ENCODE peak calls at places on chromosomes 6 and 20, in ten cellular contexts. P is glutamatergic neuron; O is MCF 10A; A is astrocyte of the spinal cord; C is lower lobe of right lung; K is CD4-positive, alpha-beta T cell; T is fibroblast of mammary gland; F is left ventricle myocardium inferior; M is ascending aorta; W is RWPE1. V is an unnamed sample.

GRCh38 chr6:27145731-27146455 is 101.6 kb upstream of the PRSS16 start:
- DNase-seq in C (peak), O (peak), M (peak), K (peak), F (peak), T (peak), A (peak), W (peak), P (no peak), V (peak)

GRCh38 chr20:23362392-23363256 is 642 bp downstream of the GZF1 start:
- DNase-seq in M (peak), W (no peak), F (peak), A (peak), T (no peak), K (no peak), C (peak), O (peak), P (peak), V (no peak)

GRCh38 chr6:134410531-134410930 is 92.6 kb upstream of the SGK1 start:
- DNase-seq in T (no peak), M (no peak), A (no peak), F (no peak), P (no peak), C (no peak), O (no peak), K (no peak), W (no peak), V (no peak)

GRCh38 chr6:170224694-170225660 is 65.9 kb downstream of the DLL1 start:
- DNase-seq in K (no peak), O (peak), P (peak), A (peak), M (no peak), F (no peak), C (no peak), T (no peak), W (peak), V (no peak)

GRCh38 chr6:28586273-28586672 is 60.6 kb downstream of the GPX5 start:
- DNase-seq in M (no peak), W (peak), P (no peak), T (no peak), O (peak), F (no peak), A (no peak), K (no peak), C (no peak), V (no peak)

GRCh38 chr6:150296890-150297289 is 71.9 kb upstream of the IYD start:
- DNase-seq in A (no peak), P (no peak), M (no peak), K (no peak), C (no peak), T (no peak), O (no peak), W (no peak), F (no peak), V (no peak)

GRCh38 chr6:54971825-54972224 is 125.3 kb downstream of the FAM83B start:
- DNase-seq in K (no peak), O (peak), W (peak), T (no peak), A (no peak), C (no peak), P (no peak), M (no peak), F (no peak), V (no peak)

GRCh38 chr20:21504323-21504722 is 9.5 kb downstream of the NKX2-2 start:
- DNase-seq in C (peak), K (no peak), P (no peak), M (no peak), A (no peak), O (no peak), W (no peak), T (no peak), F (no peak), V (no peak)

GRCh38 chr6:27565839-27566779 is 93.2 kb upstream of the ZNF184 start:
- DNase-seq in P (no peak), M (no peak), C (no peak), A (no peak), F (no peak), T (no peak), W (no peak), O (no peak), K (no peak), V (no peak)

GRCh38 chr6:80182291-80182690 is 75.8 kb downstream of the BCKDHB start:
- DNase-seq in F (no peak), P (no peak), C (no peak), O (peak), W (peak), K (no peak), A (peak), M (no peak), T (peak), V (no peak)

GRCh38 chr6:138129190-138129589 is 22.0 kb upstream of the PERP start:
- DNase-seq in F (no peak), M (no peak), P (no peak), C (no peak), K (no peak), O (no peak), A (no peak), T (no peak), W (no peak), V (no peak)

GRCh38 chr20:15895126-15895525 is 678.1 kb downstream of the KIF16B start:
- DNase-seq in C (no peak), O (no peak), A (peak), T (peak), P (no peak), K (no peak), M (no peak), W (no peak), F (no peak), V (no peak)

GRCh38 chr6:42714098-42714761 is 8.2 kb downstream of the PRPH2 start:
- DNase-seq in W (peak), F (no peak), P (no peak), C (no peak), O (peak), A (peak), M (no peak), K (no peak), T (peak), V (no peak)

GRCh38 chr6:75349262-75349984 is 64.8 kb upstream of the TMEM30A start:
- DNase-seq in K (no peak), W (no peak), T (peak), F (peak), A (peak), C (peak), M (no peak), P (peak), O (peak), V (peak)

GRCh38 chr6:35948725-35949124 is 27.8 kb upstream of the SRPK1 start:
- DNase-seq in P (peak), W (no peak), M (no peak), T (peak), K (no peak), A (peak), C (no peak), O (peak), F (no peak), V (peak)

GRCh38 chr20:3815703-3816315 is 4.5 kb upstream of the AP5S1 start:
- DNase-seq in O (no peak), C (peak), P (no peak), K (peak), W (no peak), F (no peak), M (no peak), A (no peak), T (no peak), V (no peak)

GRCh38 chr20:10314198-10314597 is 95.6 kb downstream of the SNAP25 start:
- DNase-seq in M (no peak), T (peak), F (no peak), O (peak), W (no peak), P (no peak), C (no peak), A (peak), K (no peak), V (no peak)

GRCh38 chr6:39553029-39553428 is 172.2 kb downstream of the KIF6 start:
- DNase-seq in W (no peak), C (no peak), P (no peak), A (peak), T (no peak), M (no peak), O (no peak), F (no peak), K (no peak), V (no peak)

GRCh38 chr6:36769676-36770499 is 69.4 kb downstream of the CPNE5 start:
- DNase-seq in T (peak), F (no peak), C (peak), O (peak), W (no peak), M (no peak), A (peak), P (no peak), K (peak), V (no peak)

GRCh38 chr6:187252-187840 is 104.9 kb upstream of the DUSP22 start:
- DNase-seq in W (no peak), C (no peak), M (no peak), T (no peak), P (no peak), A (no peak), K (no peak), F (no peak), O (no peak), V (no peak)

GRCh38 chr6:6678811-6679210 is 90.3 kb downstream of the LY86 start:
- DNase-seq in P (no peak), T (no peak), M (no peak), F (no peak), W (no peak), O (no peak), C (no peak), K (no peak), A (no peak), V (no peak)

GRCh38 chr6:4281341-4282293 is 146.2 kb upstream of the ECI2 start:
- DNase-seq in F (peak), A (peak), W (peak), K (no peak), P (peak), T (peak), O (peak), C (peak), M (no peak), V (peak)

GRCh38 chr6:41502607-41503434 is 43.4 kb upstream of the FOXP4 start:
- DNase-seq in O (no peak), W (no peak), M (peak), F (peak), T (no peak), K (no peak), P (no peak), C (peak), A (no peak), V (no peak)

GRCh38 chr6:35833534-35833933 is 28.4 kb downstream of the LHFPL5 start:
- DNase-seq in K (no peak), T (peak), M (no peak), A (no peak), C (no peak), O (peak), W (no peak), F (no peak), P (no peak), V (no peak)

GRCh38 chr6:36514554-36515456 is 32.5 kb downstream of the STK38 start:
- DNase-seq in P (no peak), A (no peak), M (no peak), K (no peak), F (no peak), C (no peak), O (no peak), W (peak), T (no peak), V (no peak)

GRCh38 chr6:128316258-128316952 is 204.0 kb downstream of the PTPRK start:
- DNase-seq in W (no peak), K (no peak), P (no peak), A (no peak), F (no peak), M (no peak), C (no peak), O (no peak), T (no peak), V (no peak)

GRCh38 chr20:16898433-16898832 is 150.3 kb downstream of the OTOR start:
- DNase-seq in P (no peak), C (no peak), M (no peak), O (no peak), W (no peak), A (no peak), K (no peak), F (no peak), T (peak), V (no peak)

GRCh38 chr20:47744803-47745202 is 40.5 kb downstream of the SULF2 start:
- DNase-seq in T (no peak), K (no peak), F (no peak), C (no peak), M (no peak), P (no peak), A (no peak), W (no peak), O (no peak), V (no peak)

GRCh38 chr6:129370268-129370916 is 339.6 kb downstream of the ARHGAP18 start:
- DNase-seq in C (no peak), T (peak), W (peak), P (peak), O (peak), A (peak), K (peak), M (no peak), F (peak), V (peak)

GRCh38 chr6:134551245-134551960 is 233.5 kb upstream of the SGK1 start:
- DNase-seq in F (no peak), C (no peak), T (peak), K (no peak), W (no peak), M (no peak), P (no peak), O (peak), A (peak), V (no peak)

GRCh38 chr20:21505810-21506530 is 7.9 kb downstream of the NKX2-2 start:
- DNase-seq in W (peak), K (peak), T (peak), A (no peak), F (no peak), M (no peak), O (no peak), P (peak), C (peak), V (peak)

GRCh38 chr6:137728386-137729349 is 138.4 kb upstream of the TNFAIP3 start:
- DNase-seq in F (peak), T (peak), M (no peak), O (peak), A (peak), C (no peak), W (peak), K (no peak), P (no peak), V (no peak)

GRCh38 chr6:47687432-47687831 is 10.9 kb upstream of the ADGRF4 start:
- DNase-seq in F (no peak), C (no peak), O (no peak), M (no peak), W (no peak), T (no peak), A (no peak), K (no peak), P (no peak), V (no peak)

GRCh38 chr20:46666306-46666705 is 15.0 kb upstream of the SLC13A3 start:
- DNase-seq in M (no peak), F (no peak), P (no peak), A (no peak), W (no peak), C (no peak), O (no peak), K (no peak), T (no peak), V (no peak)

GRCh38 chr20:52060794-52061714 is 130.5 kb downstream of the ZFP64 start:
- DNase-seq in O (peak), A (peak), W (peak), F (no peak), T (peak), C (no peak), K (no peak), M (no peak), P (no peak), V (no peak)

GRCh38 chr6:34527751-34528670 is 28.1 kb downstream of the SPDEF start:
- DNase-seq in P (no peak), M (no peak), C (peak), T (no peak), K (no peak), O (no peak), F (no peak), W (no peak), A (no peak), V (no peak)
- TF ChIP-seq CTCF in P (no peak), M (no peak), C (no peak), T (no peak), K (no peak), O (no peak), F (no peak), W (no peak), A (no peak), V (no peak)

GRCh38 chr6:84748331-84748730 is 16.1 kb downstream of the TBX18 start:
- DNase-seq in K (no peak), C (no peak), O (no peak), A (no peak), P (no peak), T (no peak), F (no peak), W (no peak), M (no peak), V (no peak)
- TF ChIP-seq CTCF in K (no peak), C (no peak), O (no peak), A (no peak), P (no peak), T (no peak), F (no peak), W (no peak), M (no peak), V (no peak)

DNA sequence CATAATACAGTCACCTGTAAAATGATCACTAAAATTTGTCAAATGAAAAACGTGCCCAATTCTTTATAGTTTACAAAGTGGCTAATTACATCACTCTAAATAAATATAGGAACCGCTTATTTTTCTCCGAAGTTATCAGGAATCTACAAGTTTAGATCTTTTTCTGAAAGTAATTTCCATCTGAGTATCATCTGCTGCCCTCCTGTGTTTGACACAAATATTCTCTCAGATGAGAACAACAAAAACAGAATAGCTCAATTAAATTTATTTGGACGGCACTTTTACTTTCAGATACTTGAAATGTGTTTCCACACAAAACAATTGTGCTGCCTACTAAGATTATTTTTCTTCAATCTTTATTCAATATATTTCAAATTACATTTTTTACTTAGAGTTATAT is 5.0 kb downstream of the SF3B5 start:
- DNase-seq in A (no peak), K (no peak), P (no peak), F (no peak), M (no peak), W (no peak), O (no peak), C (no peak), T (no peak), V (no peak)
- TF ChIP-seq CTCF in A (no peak), K (no peak), P (no peak), F (no peak), M (no peak), W (no peak), O (no peak), C (no peak), T (no peak), V (peak)

GRCh38 chr20:62393830-62394229 is 6.9 kb downstream of the RPS21 start:
- DNase-seq in A (no peak), O (no peak), M (no peak), F (no peak), T (no peak), K (no peak), C (no peak), W (no peak), P (no peak), V (no peak)
- TF ChIP-seq CTCF in A (no peak), O (no peak), M (no peak), F (no peak), T (no peak), K (no peak), C (no peak), W (no peak), P (no peak), V (no peak)

DNA sequence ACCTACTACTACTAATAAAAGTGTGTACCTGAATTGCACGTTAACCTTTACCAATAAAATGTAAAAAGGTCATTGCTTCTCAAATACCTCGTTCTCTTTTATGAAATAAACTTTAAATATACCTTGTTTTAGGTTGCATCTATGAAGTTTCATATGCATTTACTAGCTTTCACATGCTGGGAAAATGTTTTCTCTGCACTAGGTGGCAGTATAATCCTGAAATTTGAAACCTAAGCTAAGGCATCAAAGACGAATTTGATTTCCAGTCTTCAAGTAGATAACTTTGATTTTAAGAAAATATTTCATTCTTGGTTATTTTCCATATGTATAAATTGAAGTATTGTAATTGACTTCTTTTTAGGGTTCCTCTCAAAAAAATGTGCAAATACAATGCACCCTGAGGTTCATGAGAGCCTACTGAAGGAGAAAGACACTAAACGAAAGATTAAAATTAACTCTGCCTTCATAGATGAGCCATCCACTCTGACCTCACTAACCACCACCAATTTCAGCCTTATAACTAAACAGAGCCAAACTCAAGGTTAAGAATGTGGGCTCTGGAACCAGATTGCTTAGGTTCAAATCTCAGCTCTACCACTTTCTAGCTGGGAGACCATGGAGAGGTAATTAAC is 7.3 kb upstream of the COL9A1 start:
- DNase-seq in K (no peak), O (peak), C (no peak), F (no peak), P (no peak), W (peak), M (no peak), T (peak), A (peak), V (no peak)
- TF ChIP-seq CTCF in K (peak), O (peak), C (peak), F (peak), P (peak), W (peak), M (peak), T (peak), A (peak), V (peak)

GRCh38 chr20:60627751-60628565 is 624.1 kb upstream of the CDH4 start:
- DNase-seq in M (no peak), K (no peak), F (no peak), O (no peak), C (no peak), P (no peak), W (no peak), T (no peak), A (no peak), V (no peak)
- TF ChIP-seq CTCF in M (no peak), K (no peak), F (no peak), O (no peak), C (peak), P (peak), W (no peak), T (no peak), A (no peak), V (peak)

DNA sequence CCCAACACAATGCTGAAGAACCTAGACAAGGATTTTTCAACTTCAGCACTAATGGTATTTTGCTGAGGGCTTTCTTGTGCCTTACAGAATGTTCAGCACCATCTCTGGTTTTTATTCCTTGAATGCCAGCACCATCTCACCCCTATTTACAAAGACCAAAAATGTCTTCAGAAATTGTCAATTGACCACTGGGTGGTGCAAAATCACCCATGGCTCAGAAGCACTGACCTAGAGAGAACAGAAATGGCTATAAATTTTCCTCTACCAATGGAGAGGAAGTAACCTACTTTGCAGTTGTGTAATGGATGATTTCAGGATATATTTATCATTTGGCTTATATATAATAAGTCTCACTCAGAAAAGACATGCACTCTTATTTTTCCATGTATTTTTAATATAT is 431.0 kb upstream of the IRAK1BP1 start:
- DNase-seq in A (peak), M (no peak), F (no peak), W (peak), P (no peak), K (no peak), T (peak), C (no peak), O (peak), V (no peak)
- TF ChIP-seq CTCF in A (peak), M (peak), F (no peak), W (no peak), P (peak), K (no peak), T (peak), C (no peak), O (peak), V (peak)